ENCODE peak calls at places on chromosomes 5 and 9, in four cellular contexts. M is neuronal stem cell, K is fibroblast of pulmonary artery, C is psoas muscle. W is an unnamed sample.

GRCh38 chr9:8417341-8417740 is 617.8 kb upstream of the DMAC1 start:
- DNase-seq in K (no peak), C (no peak), M (no peak), W (peak)

GRCh38 chr9:95874303-95874988 is 1.0 kb upstream of the ERCC6L2 start:
- DNase-seq in M (peak), K (peak), C (no peak), W (no peak)

GRCh38 chr9:76835571-76836283 is 70.2 kb downstream of the PRUNE2 start:
- DNase-seq in M (no peak), C (no peak), K (peak), W (no peak)

GRCh38 chr5:54654211-54654610 is 136.7 kb downstream of the SNX18 start:
- DNase-seq in C (no peak), M (no peak), K (no peak), W (no peak)

GRCh38 chr5:145471831-145472616 is 363.1 kb downstream of the PRELID2 start:
- DNase-seq in K (no peak), M (peak), C (no peak), W (peak)

GRCh38 chr5:135138116-135138850 is 104.3 kb upstream of the PITX1 start:
- DNase-seq in K (no peak), M (no peak), C (no peak), W (no peak)

GRCh38 chr9:89122944-89123343 is 55.7 kb downstream of the SHC3 start:
- DNase-seq in K (peak), C (no peak), M (no peak), W (no peak)

GRCh38 chr9:132472599-132472998 is 62.6 kb downstream of the CFAP77 start:
- DNase-seq in C (no peak), K (no peak), M (no peak), W (peak)

GRCh38 chr5:178143901-178144300 is 9.8 kb downstream of the NHP2 start:
- DNase-seq in K (peak), M (no peak), C (peak), W (no peak)

GRCh38 chr9:92385001-92385400 is 19.4 kb downstream of the OGN start:
- DNase-seq in M (no peak), K (peak), C (no peak), W (no peak)

GRCh38 chr5:152542741-152543140 is 137.7 kb upstream of the NMUR2 start:
- DNase-seq in M (peak), K (peak), C (no peak), W (peak)

GRCh38 chr9:128891354-128892222 is 9.7 kb downstream of the LRRC8A start:
- DNase-seq in K (no peak), C (no peak), M (no peak), W (no peak)

GRCh38 chr9:130171226-130172148 is 717 bp upstream of the NCS1 start:
- DNase-seq in K (no peak), M (no peak), C (no peak), W (peak)

GRCh38 chr5:122129332-122129731 is at the start of gene ZNF474:
- DNase-seq in C (no peak), M (peak), K (peak), W (peak)

GRCh38 chr5:75466317-75466716 is 45.1 kb downstream of the CERT1 start:
- DNase-seq in M (no peak), C (no peak), K (no peak), W (no peak)

GRCh38 chr5:181114284-181114843 is 16.6 kb downstream of the OR2V1 start:
- DNase-seq in M (no peak), K (no peak), C (no peak), W (no peak)
- H3K4me3 ChIP-seq in M (no peak), K (no peak), C (no peak), W (no peak)

GRCh38 chr5:14595189-14595588 is 13.6 kb downstream of the OTULINL start:
- DNase-seq in M (no peak), K (no peak), C (no peak), W (no peak)

GRCh38 chr5:14595877-14596276 is 14.3 kb downstream of the OTULINL start:
- DNase-seq in M (no peak), K (no peak), C (no peak), W (no peak)

GRCh38 chr5:14593326-14594036 is 11.9 kb downstream of the OTULINL start:
- DNase-seq in M (no peak), K (no peak), C (no peak), W (no peak)

GRCh38 chr5:14597080-14597479 is 15.5 kb downstream of the OTULINL start:
- DNase-seq in C (no peak), K (no peak), M (no peak), W (no peak)

GRCh38 chr5:14594378-14595074 is 12.9 kb downstream of the OTULINL start:
- DNase-seq in M (no peak), K (no peak), C (no peak), W (no peak)
- H3K4me3 ChIP-seq in M (no peak), K (no peak), C (no peak), W (no peak)

DNA sequence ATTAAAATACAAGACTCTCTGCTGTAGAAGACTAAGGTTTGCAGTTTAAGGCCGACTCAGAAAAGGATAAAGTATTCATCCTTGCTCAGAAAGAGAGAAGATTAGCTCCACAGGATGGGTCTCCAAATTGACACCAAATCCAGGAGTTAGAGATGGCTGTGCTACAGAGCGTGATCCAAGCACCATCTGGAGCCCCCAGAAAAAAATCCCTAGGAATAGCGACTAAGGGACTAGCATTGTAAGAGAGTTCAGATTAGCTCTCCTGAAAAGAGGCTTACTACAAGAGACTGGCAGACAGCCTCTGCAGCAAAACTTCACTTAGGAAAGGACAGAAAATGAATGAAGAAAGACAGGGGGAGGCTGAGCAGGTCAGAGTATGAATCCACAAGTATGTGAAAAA is 3.7 kb downstream of the SIL1 start:
- DNase-seq in M (no peak), K (no peak), C (no peak), W (no peak)
- H3K4me3 ChIP-seq in M (no peak), K (no peak), C (no peak), W (no peak)

DNA sequence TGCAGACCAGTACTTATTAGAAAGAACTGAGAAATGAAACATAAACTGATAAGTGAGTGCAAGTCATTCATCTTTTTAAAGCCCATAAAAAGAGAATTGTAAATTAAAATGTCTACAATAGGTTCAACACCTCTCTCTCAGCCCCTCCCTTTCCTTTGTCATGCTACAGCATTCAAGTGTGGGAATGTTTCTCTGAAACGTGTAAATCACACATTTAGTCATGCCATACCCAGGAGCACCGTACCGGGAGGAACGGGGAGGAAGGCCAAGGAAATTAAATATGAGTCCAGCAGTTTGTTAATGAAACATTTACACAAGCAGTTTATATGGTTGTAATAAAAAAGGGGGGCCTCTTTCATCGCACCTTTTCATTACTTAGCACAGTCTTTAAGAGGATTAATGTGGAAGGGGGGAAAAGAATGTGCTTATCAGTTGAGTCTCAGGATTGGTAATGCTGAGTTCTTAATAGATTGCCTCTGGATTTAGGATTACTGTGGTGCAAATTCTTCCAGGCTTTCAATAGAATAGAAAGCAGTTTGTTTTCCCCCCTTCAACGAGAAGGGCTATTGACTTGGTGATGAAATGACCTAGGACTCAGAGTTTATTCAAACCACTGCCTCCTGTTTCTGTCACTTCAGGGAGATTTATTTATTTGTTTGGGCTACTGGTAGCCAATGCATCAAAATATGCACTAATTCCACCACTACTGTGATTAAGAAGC is 176.0 kb upstream of the ZNF608 start:
- DNase-seq in K (no peak), C (no peak), M (no peak), W (peak)
- H3K4me3 ChIP-seq in K (no peak), C (no peak), M (no peak), W (no peak)

DNA sequence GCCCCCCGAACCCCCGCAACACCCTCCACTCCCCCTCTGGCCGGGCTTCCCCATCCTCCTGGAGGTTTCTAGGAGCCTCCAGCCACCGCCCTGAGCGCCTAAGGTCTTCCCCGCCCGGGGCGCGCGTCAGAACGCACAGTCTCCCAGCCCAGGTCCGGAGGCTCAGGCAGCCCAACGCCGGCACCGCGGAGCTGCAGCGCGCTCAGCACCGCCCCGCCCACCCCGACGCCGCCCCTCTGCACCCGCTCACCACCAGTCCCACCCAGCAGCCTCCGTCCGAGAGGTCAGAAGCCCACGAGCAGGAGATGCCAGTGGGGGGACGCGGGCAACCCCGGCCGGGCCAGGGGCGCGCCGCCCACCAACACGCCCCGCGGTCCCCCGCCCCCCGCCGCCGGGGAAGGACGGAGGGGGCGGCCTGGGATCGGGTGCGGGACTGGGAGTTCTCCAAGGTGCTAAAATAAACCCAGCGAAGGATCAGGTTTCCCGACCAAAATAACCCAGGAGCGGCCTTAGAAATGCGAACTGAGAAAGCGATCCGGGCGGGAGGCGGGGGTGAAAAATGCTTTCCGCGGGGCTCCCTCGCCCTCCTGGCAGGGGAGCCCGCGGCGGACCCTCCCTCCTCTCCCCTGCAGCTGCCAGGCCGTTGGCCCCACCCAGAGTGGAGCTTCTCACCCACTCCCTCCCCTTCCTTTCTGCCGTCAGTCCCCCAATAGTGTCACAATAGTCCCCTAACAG is 6.5 kb upstream of the FAM78A start:
- DNase-seq in M (peak), C (peak), K (peak), W (peak)
- H3K4me3 ChIP-seq in M (no peak), C (peak), K (no peak), W (peak)

GRCh38 chr9:112033237-112034215 is 136.9 kb downstream of the UGCG start:
- DNase-seq in M (no peak), K (no peak), C (no peak), W (no peak)

GRCh38 chr9:112032733-112033132 is 136.1 kb downstream of the UGCG start:
- DNase-seq in M (no peak), K (no peak), C (no peak), W (no peak)

GRCh38 chr9:112029921-112030444 is 133.4 kb downstream of the UGCG start:
- DNase-seq in M (no peak), C (no peak), K (peak), W (no peak)

GRCh38 chr9:112031400-112031799 is 134.8 kb downstream of the UGCG start:
- DNase-seq in C (no peak), M (no peak), K (no peak), W (no peak)

DNA sequence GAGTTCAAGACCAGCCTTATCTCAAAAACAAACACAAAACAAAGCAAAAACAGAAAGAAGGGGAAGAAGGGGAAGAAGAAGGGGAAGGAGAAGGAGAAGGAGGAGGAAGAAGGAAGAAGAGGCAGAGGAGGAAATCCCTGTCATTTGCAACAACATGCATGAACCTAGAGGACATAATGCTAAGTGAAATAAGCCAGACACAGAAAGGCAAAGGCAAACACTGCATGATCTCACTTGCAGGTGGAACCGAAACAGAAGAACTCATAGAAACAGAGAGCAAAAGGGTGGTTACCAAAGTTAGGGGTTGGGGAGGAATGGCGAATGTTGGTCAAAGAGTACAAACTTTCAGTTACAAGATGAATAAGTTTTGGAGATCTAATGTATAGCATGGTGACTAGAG is 135.4 kb downstream of the UGCG start:
- DNase-seq in K (no peak), M (no peak), C (no peak), W (no peak)
- H3K4me3 ChIP-seq in K (no peak), M (no peak), C (no peak), W (no peak)

W was measured in HAP-1.